ENCODE peak calls at places on chromosomes 5 and 9, in six cellular contexts. One of them, this sample, is unnamed.

GRCh38 chr5:26415987-26416386 is 622.4 kb downstream of the CDH9 start:
- DNase-seq in fibroblast of lung: no peak
- DNase-seq in cardiac muscle cell: no peak
- DNase-seq in fibroblast of the aortic adventitia: no peak
- DNase-seq in cardiac fibroblast: no peak
- DNase-seq in AG04449: no peak
- DNase-seq in this sample: no peak

GRCh38 chr5:139723986-139724587 is 71.5 kb upstream of the PSD2 start:
- DNase-seq in fibroblast of the aortic adventitia: no peak
- DNase-seq in cardiac fibroblast: no peak
- DNase-seq in cardiac muscle cell: no peak
- DNase-seq in fibroblast of lung: no peak
- DNase-seq in AG04449: no peak
- DNase-seq in this sample: no peak

GRCh38 chr5:83589786-83590185 is 118.2 kb downstream of the VCAN start:
- DNase-seq in cardiac muscle cell: no peak
- DNase-seq in fibroblast of the aortic adventitia: no peak
- DNase-seq in fibroblast of lung: no peak
- DNase-seq in cardiac fibroblast: no peak
- DNase-seq in AG04449: no peak
- DNase-seq in this sample: no peak

GRCh38 chr5:96517294-96517693 is 84.2 kb upstream of the PCSK1 start:
- DNase-seq in cardiac fibroblast: peak
- DNase-seq in fibroblast of the aortic adventitia: peak
- DNase-seq in AG04449: no peak
- DNase-seq in fibroblast of lung: peak
- DNase-seq in cardiac muscle cell: peak
- DNase-seq in this sample: peak

GRCh38 chr5:110458313-110458712 is 268.2 kb downstream of the TMEM232 start:
- DNase-seq in cardiac fibroblast: no peak
- DNase-seq in cardiac muscle cell: no peak
- DNase-seq in fibroblast of lung: no peak
- DNase-seq in AG04449: no peak
- DNase-seq in fibroblast of the aortic adventitia: no peak
- DNase-seq in this sample: no peak

GRCh38 chr9:137277329-137278041 is at the start of gene TOR4A:
- DNase-seq in cardiac fibroblast: peak
- DNase-seq in AG04449: peak
- DNase-seq in fibroblast of the aortic adventitia: peak
- DNase-seq in cardiac muscle cell: peak
- DNase-seq in fibroblast of lung: peak
- DNase-seq in this sample: peak

GRCh38 chr9:69583641-69584234 is 88.4 kb downstream of the APBA1 start:
- DNase-seq in fibroblast of lung: no peak
- DNase-seq in cardiac fibroblast: no peak
- DNase-seq in cardiac muscle cell: no peak
- DNase-seq in AG04449: no peak
- DNase-seq in fibroblast of the aortic adventitia: no peak
- DNase-seq in this sample: no peak

GRCh38 chr9:37027582-37028424 is 6.3 kb downstream of the PAX5 start:
- DNase-seq in fibroblast of the aortic adventitia: peak
- DNase-seq in AG04449: no peak
- DNase-seq in cardiac fibroblast: peak
- DNase-seq in cardiac muscle cell: peak
- DNase-seq in fibroblast of lung: peak
- DNase-seq in this sample: peak

GRCh38 chr9:38023661-38024035 is 45.4 kb downstream of the SHB start:
- DNase-seq in cardiac muscle cell: no peak
- DNase-seq in cardiac fibroblast: no peak
- DNase-seq in fibroblast of lung: no peak
- DNase-seq in AG04449: no peak
- DNase-seq in fibroblast of the aortic adventitia: no peak
- DNase-seq in this sample: no peak

GRCh38 chr5:58582004-58582403 is 871 bp upstream of the RAB3C start:
- DNase-seq in fibroblast of lung: no peak
- DNase-seq in fibroblast of the aortic adventitia: no peak
- DNase-seq in cardiac fibroblast: no peak
- DNase-seq in AG04449: no peak
- DNase-seq in cardiac muscle cell: peak
- DNase-seq in this sample: no peak

GRCh38 chr9:125989524-125990180 is 242.5 kb downstream of the PBX3 start:
- DNase-seq in cardiac muscle cell: no peak
- DNase-seq in fibroblast of lung: no peak
- DNase-seq in AG04449: no peak
- DNase-seq in cardiac fibroblast: no peak
- DNase-seq in fibroblast of the aortic adventitia: no peak
- DNase-seq in this sample: no peak

GRCh38 chr5:55303238-55303690 is 4.2 kb downstream of the DHX29 start:
- DNase-seq in fibroblast of the aortic adventitia: peak
- DNase-seq in AG04449: peak
- DNase-seq in cardiac muscle cell: peak
- DNase-seq in fibroblast of lung: peak
- DNase-seq in cardiac fibroblast: peak
- DNase-seq in this sample: peak

GRCh38 chr5:170481839-170482238 is 22.0 kb upstream of the KCNIP1 start:
- DNase-seq in cardiac fibroblast: no peak
- DNase-seq in fibroblast of the aortic adventitia: no peak
- DNase-seq in fibroblast of lung: no peak
- DNase-seq in cardiac muscle cell: no peak
- DNase-seq in AG04449: no peak
- DNase-seq in this sample: no peak

GRCh38 chr5:178590141-178590923 is at the start of gene COL23A1:
- DNase-seq in AG04449: no peak
- DNase-seq in cardiac fibroblast: peak
- DNase-seq in fibroblast of the aortic adventitia: peak
- DNase-seq in cardiac muscle cell: peak
- DNase-seq in fibroblast of lung: peak
- DNase-seq in this sample: peak

GRCh38 chr9:16243798-16244197 is 626.7 kb downstream of the BNC2 start:
- DNase-seq in fibroblast of the aortic adventitia: no peak
- DNase-seq in fibroblast of lung: no peak
- DNase-seq in cardiac fibroblast: no peak
- DNase-seq in AG04449: no peak
- DNase-seq in cardiac muscle cell: no peak
- DNase-seq in this sample: no peak

GRCh38 chr5:850511-851006 is at the start of gene ZDHHC11:
- DNase-seq in fibroblast of lung: no peak
- DNase-seq in cardiac muscle cell: no peak
- DNase-seq in AG04449: no peak
- DNase-seq in cardiac fibroblast: no peak
- DNase-seq in fibroblast of the aortic adventitia: no peak
- DNase-seq in this sample: no peak

GRCh38 chr5:76669245-76669644 is 46.0 kb upstream of the F2RL2 start:
- DNase-seq in cardiac muscle cell: no peak
- DNase-seq in fibroblast of lung: no peak
- DNase-seq in cardiac fibroblast: no peak
- DNase-seq in fibroblast of the aortic adventitia: no peak
- DNase-seq in AG04449: no peak
- DNase-seq in this sample: peak

GRCh38 chr5:150438873-150439546 is 10.5 kb downstream of the RPS14 start:
- DNase-seq in fibroblast of the aortic adventitia: no peak
- DNase-seq in cardiac fibroblast: peak
- DNase-seq in AG04449: no peak
- DNase-seq in fibroblast of lung: peak
- DNase-seq in cardiac muscle cell: peak
- DNase-seq in this sample: peak

GRCh38 chr5:41707853-41708603 is 162.2 kb downstream of the OXCT1 start:
- DNase-seq in cardiac muscle cell: peak
- DNase-seq in AG04449: peak
- DNase-seq in cardiac fibroblast: peak
- DNase-seq in fibroblast of lung: peak
- DNase-seq in fibroblast of the aortic adventitia: peak
- DNase-seq in this sample: peak

GRCh38 chr9:80553986-80554715 is 982.4 kb downstream of the TLE4 start:
- DNase-seq in cardiac fibroblast: no peak
- DNase-seq in cardiac muscle cell: no peak
- DNase-seq in fibroblast of the aortic adventitia: no peak
- DNase-seq in fibroblast of lung: no peak
- DNase-seq in AG04449: no peak
- DNase-seq in this sample: no peak
- TF ChIP-seq CTCF in cardiac fibroblast: no peak
- TF ChIP-seq CTCF in cardiac muscle cell: no peak
- TF ChIP-seq CTCF in fibroblast of the aortic adventitia: no peak
- TF ChIP-seq CTCF in fibroblast of lung: no peak
- TF ChIP-seq CTCF in AG04449: no peak
- TF ChIP-seq CTCF in this sample: no peak

GRCh38 chr9:20618361-20618799 is 3.9 kb downstream of the MLLT3 start:
- DNase-seq in fibroblast of lung: peak
- DNase-seq in cardiac fibroblast: peak
- DNase-seq in fibroblast of the aortic adventitia: peak
- DNase-seq in cardiac muscle cell: peak
- DNase-seq in AG04449: no peak
- DNase-seq in this sample: peak

GRCh38 chr9:20619492-20619860 is 2.8 kb downstream of the MLLT3 start:
- DNase-seq in AG04449: no peak
- DNase-seq in fibroblast of the aortic adventitia: no peak
- DNase-seq in cardiac fibroblast: no peak
- DNase-seq in cardiac muscle cell: no peak
- DNase-seq in fibroblast of lung: no peak
- DNase-seq in this sample: no peak

GRCh38 chr9:20614602-20615216 is 7.6 kb downstream of the MLLT3 start:
- DNase-seq in fibroblast of the aortic adventitia: no peak
- DNase-seq in fibroblast of lung: no peak
- DNase-seq in cardiac fibroblast: no peak
- DNase-seq in cardiac muscle cell: no peak
- DNase-seq in AG04449: no peak
- DNase-seq in this sample: no peak

GRCh38 chr9:20620658-20621552 is 1.4 kb downstream of the MLLT3 start:
- DNase-seq in AG04449: no peak
- DNase-seq in cardiac fibroblast: peak
- DNase-seq in fibroblast of the aortic adventitia: peak
- DNase-seq in cardiac muscle cell: peak
- DNase-seq in fibroblast of lung: peak
- DNase-seq in this sample: peak

DNA sequence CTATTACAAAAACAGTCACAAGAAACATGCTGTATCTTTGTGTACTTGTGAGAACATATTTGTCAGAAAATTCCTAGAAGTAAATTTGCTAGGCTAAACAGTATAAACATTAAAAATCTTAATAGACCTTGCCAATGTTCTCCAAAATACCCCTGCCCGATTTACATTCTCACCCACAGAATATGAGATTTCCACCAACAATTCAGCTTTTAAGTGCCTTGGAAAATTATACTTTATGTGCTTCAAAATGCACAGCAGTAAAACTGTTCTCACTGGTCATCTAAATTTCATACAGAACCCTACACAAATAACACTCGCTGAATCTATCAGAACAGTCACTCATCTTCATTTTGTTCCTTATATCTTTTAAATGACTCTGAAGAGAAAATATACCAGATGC is 5.5 kb downstream of the MLLT3 start:
- DNase-seq in fibroblast of the aortic adventitia: no peak
- DNase-seq in cardiac fibroblast: no peak
- DNase-seq in AG04449: no peak
- DNase-seq in cardiac muscle cell: no peak
- DNase-seq in fibroblast of lung: no peak
- DNase-seq in this sample: no peak
- H3K4me3 ChIP-seq in fibroblast of the aortic adventitia: no peak
- H3K4me3 ChIP-seq in cardiac fibroblast: no peak
- H3K4me3 ChIP-seq in AG04449: no peak
- H3K4me3 ChIP-seq in cardiac muscle cell: no peak
- H3K4me3 ChIP-seq in fibroblast of lung: no peak
- H3K4me3 ChIP-seq in this sample: no peak

GRCh38 chr5:120823316-120823715 is 359.2 kb downstream of the PRR16 start:
- DNase-seq in cardiac fibroblast: no peak
- DNase-seq in fibroblast of the aortic adventitia: no peak
- DNase-seq in fibroblast of lung: peak
- DNase-seq in cardiac muscle cell: no peak
- DNase-seq in AG04449: no peak
- DNase-seq in this sample: peak

GRCh38 chr5:120817044-120817985 is 353.2 kb downstream of the PRR16 start:
- DNase-seq in AG04449: no peak
- DNase-seq in fibroblast of lung: peak
- DNase-seq in fibroblast of the aortic adventitia: peak
- DNase-seq in cardiac fibroblast: peak
- DNase-seq in cardiac muscle cell: peak
- DNase-seq in this sample: peak

GRCh38 chr5:120813551-120813950 is 349.5 kb downstream of the PRR16 start:
- DNase-seq in fibroblast of lung: no peak
- DNase-seq in AG04449: no peak
- DNase-seq in cardiac fibroblast: no peak
- DNase-seq in fibroblast of the aortic adventitia: no peak
- DNase-seq in cardiac muscle cell: no peak
- DNase-seq in this sample: no peak

DNA sequence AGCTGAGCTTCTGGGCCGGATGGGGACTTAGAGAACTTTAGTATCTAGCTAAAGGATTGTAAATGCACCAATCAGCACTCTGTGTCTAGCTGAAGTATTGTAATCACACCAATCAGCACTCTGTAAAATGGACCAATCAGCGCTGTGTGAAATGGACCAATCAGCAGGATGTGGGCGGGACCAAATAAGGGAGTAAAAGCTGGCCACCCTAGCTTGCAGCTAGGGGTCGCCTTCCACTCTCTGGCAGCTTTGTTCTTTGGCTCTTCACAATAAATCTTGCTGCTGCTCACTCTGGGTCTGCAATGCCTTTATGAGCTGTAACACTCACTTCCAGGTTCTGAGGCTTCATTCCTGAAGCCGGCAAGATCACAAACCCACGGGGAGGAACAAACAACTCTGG is 354.0 kb downstream of the PRR16 start:
- DNase-seq in fibroblast of the aortic adventitia: no peak
- DNase-seq in cardiac fibroblast: no peak
- DNase-seq in fibroblast of lung: no peak
- DNase-seq in cardiac muscle cell: no peak
- DNase-seq in AG04449: no peak
- DNase-seq in this sample: no peak
- TF ChIP-seq CTCF in fibroblast of the aortic adventitia: no peak
- TF ChIP-seq CTCF in cardiac fibroblast: no peak
- TF ChIP-seq CTCF in fibroblast of lung: no peak
- TF ChIP-seq CTCF in cardiac muscle cell: no peak
- TF ChIP-seq CTCF in AG04449: no peak
- TF ChIP-seq CTCF in this sample: no peak

GRCh38 chr5:176538505-176538806 is 1.3 kb upstream of the RNF44 start:
- DNase-seq in cardiac fibroblast: no peak
- DNase-seq in cardiac muscle cell: no peak
- DNase-seq in fibroblast of the aortic adventitia: no peak
- DNase-seq in AG04449: no peak
- DNase-seq in fibroblast of lung: no peak
- DNase-seq in this sample: no peak
- H3K4me3 ChIP-seq in cardiac fibroblast: no peak
- H3K4me3 ChIP-seq in cardiac muscle cell: peak
- H3K4me3 ChIP-seq in fibroblast of the aortic adventitia: no peak
- H3K4me3 ChIP-seq in AG04449: no peak
- H3K4me3 ChIP-seq in fibroblast of lung: no peak
- H3K4me3 ChIP-seq in this sample: no peak

This sample was measured in choroid plexus epithelial cell.